ENCODE peak calls at places on chromosomes 6 and 20, in eight cellular contexts. C is breast epithelium, L is prostate gland, J is gastrocnemius medialis, U is HepG2, O is spleen, X is ovary, T is heart left ventricle. M is an unnamed sample.

GRCh38 chr20:47799116-47799715 is 13.9 kb upstream of the SULF2 start:
- DNase-seq in X (no peak), O (no peak), L (no peak), T (no peak), C (no peak), U (no peak), J (no peak), M (no peak)

GRCh38 chr6:73631849-73632248 is 21.9 kb downstream of the SLC17A5 start:
- DNase-seq in J (no peak), T (no peak), X (no peak), U (no peak), L (no peak), O (no peak), C (no peak), M (no peak)

GRCh38 chr6:168070804-168071203 is 8.2 kb downstream of the FRMD1 start:
- DNase-seq in C (no peak), U (no peak), X (no peak), T (no peak), O (no peak), L (no peak), J (no peak), M (no peak)

GRCh38 chr6:31065556-31065955 is 46.8 kb downstream of the C6orf15 start:
- DNase-seq in J (no peak), U (no peak), L (no peak), T (no peak), O (no peak), C (no peak), X (no peak), M (no peak)

GRCh38 chr20:12535316-12535715 is 473.5 kb upstream of the SPTLC3 start:
- DNase-seq in J (no peak), O (no peak), L (no peak), U (no peak), X (no peak), T (no peak), C (no peak), M (no peak)

GRCh38 chr6:165725201-165725600 is 62.2 kb upstream of the PDE10A start:
- DNase-seq in U (no peak), J (no peak), C (no peak), O (no peak), T (no peak), X (no peak), L (no peak), M (no peak)

GRCh38 chr6:26554669-26555504 is 16.7 kb downstream of the HMGN4 start:
- DNase-seq in U (peak; percentile 69), X (peak; percentile 56), J (no peak), T (no peak), O (no peak), L (no peak), C (no peak), M (no peak)

GRCh38 chr20:35952480-35953410 is 1.6 kb downstream of the SCAND1 start:
- DNase-seq in U (peak; percentile 66), O (no peak), L (peak; percentile 11), J (no peak), X (no peak), C (no peak), T (no peak), M (no peak)

GRCh38 chr20:35144694-35145093 is 2.4 kb downstream of the EDEM2 start:
- DNase-seq in T (no peak), X (no peak), C (no peak), J (no peak), O (peak; percentile 75), U (no peak), L (no peak), M (no peak)

GRCh38 chr6:2215342-2215741 is 30.1 kb downstream of the GMDS start:
- DNase-seq in L (no peak), J (no peak), X (no peak), T (no peak), U (no peak), O (no peak), C (no peak), M (no peak)

GRCh38 chr20:57905448-57905847 is 195.6 kb upstream of the PMEPA1 start:
- DNase-seq in U (no peak), J (no peak), L (no peak), X (no peak), C (no peak), O (no peak), T (no peak), M (no peak)

GRCh38 chr20:41329435-41330342 is 10.9 kb upstream of the LPIN3 start:
- DNase-seq in J (peak; percentile 89), U (peak; percentile 82), T (peak; percentile 83), O (peak; percentile 90), C (no peak), L (peak; percentile 33), X (peak; percentile 68), M (no peak)

GRCh38 chr6:35400901-35401311 is 51.2 kb upstream of the FANCE start:
- DNase-seq in T (no peak), J (no peak), L (no peak), U (no peak), O (no peak), C (no peak), X (no peak), M (no peak)

GRCh38 chr20:63124092-63124781 is 91.7 kb downstream of the YTHDF1 start:
- DNase-seq in J (no peak), U (no peak), C (no peak), T (peak; percentile 41), X (no peak), L (no peak), O (peak; percentile 34), M (no peak)

GRCh38 chr6:25050356-25050755 is 114.6 kb upstream of the RIPOR2 start:
- DNase-seq in J (no peak), X (no peak), L (no peak), T (no peak), C (no peak), U (no peak), O (no peak), M (no peak)

GRCh38 chr6:160382946-160383345 is 34.8 kb downstream of the SLC22A3 start:
- DNase-seq in O (no peak), U (no peak), C (no peak), L (no peak), T (no peak), X (no peak), J (no peak), M (no peak)

GRCh38 chr6:98579089-98579488 is 255.3 kb upstream of the POU3F2 start:
- DNase-seq in J (no peak), O (no peak), L (no peak), C (no peak), X (no peak), U (no peak), T (no peak), M (no peak)

GRCh38 chr6:45965007-45965406 is 50.7 kb downstream of the CLIC5 start:
- DNase-seq in T (no peak), U (no peak), X (no peak), L (no peak), J (no peak), O (no peak), C (no peak), M (no peak)

GRCh38 chr6:45966797-45967196 is 48.9 kb downstream of the CLIC5 start:
- DNase-seq in C (no peak), L (no peak), J (no peak), T (no peak), X (no peak), O (no peak), U (no peak), M (no peak)

GRCh38 chr6:45965787-45966186 is 49.9 kb downstream of the CLIC5 start:
- DNase-seq in T (no peak), C (no peak), X (no peak), J (no peak), L (no peak), O (no peak), U (no peak), M (no peak)

GRCh38 chr6:45966340-45966739 is 49.3 kb downstream of the CLIC5 start:
- DNase-seq in U (no peak), J (no peak), X (no peak), L (no peak), T (no peak), O (no peak), C (no peak), M (no peak)

DNA sequence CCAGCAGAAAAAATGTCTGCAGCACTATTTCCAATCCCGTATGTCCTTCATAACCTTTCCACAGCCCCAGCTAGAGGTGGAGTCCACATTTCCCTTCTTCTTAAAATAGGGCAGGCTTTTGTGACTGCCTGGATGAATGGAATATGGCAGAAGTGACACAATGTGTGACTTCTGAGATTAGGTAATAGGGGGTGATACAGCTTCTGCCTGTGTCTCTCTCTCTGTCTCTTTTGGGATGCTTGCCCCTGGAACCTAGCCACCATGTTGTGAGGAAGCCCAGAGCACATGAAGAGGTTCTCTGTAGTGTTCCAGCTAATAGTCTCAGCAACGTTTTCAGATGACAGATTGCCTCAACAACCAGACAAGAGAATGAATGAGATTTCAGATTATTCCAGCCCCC is 51.4 kb downstream of the CLIC5 start:
- DNase-seq in T (no peak), L (no peak), C (no peak), U (no peak), O (no peak), J (no peak), X (no peak), M (no peak)
- H3K27ac ChIP-seq in T (peak overlapping the region; percentile 19), L (no peak overlapping the region), C (no peak overlapping the region), U (no peak overlapping the region), O (no peak overlapping the region), J (peak overlapping the region; percentile 31), X (no peak overlapping the region), M (no peak overlapping the region)

DNA sequence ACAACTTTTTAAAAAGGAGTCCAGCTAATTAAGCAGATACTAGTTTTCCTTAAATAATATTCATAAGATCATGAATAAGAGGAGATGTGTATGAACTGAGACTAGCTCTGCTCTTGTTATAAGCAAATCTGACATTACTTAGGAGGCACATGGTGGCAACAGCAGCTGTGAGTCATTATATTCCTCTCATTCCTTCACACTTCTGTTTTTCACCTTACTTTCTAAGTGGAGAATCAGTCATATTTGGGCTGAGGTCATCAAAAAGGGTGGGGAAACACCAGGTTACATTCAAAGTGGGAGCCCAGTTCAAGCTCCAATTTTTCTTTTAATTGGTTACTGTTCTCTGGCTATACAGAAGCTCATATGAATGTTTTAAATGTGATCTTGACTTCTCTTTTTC is 6.0 kb upstream of the RIPPLY2 start:
- DNase-seq in T (no peak), C (no peak), U (no peak), J (no peak), L (no peak), X (no peak), O (no peak), M (no peak)
- TF ChIP-seq POLR2A in T (no peak), C (no peak), U (no peak), J (no peak), L (no peak), X (no peak), O (no peak), M (no peak)

DNA sequence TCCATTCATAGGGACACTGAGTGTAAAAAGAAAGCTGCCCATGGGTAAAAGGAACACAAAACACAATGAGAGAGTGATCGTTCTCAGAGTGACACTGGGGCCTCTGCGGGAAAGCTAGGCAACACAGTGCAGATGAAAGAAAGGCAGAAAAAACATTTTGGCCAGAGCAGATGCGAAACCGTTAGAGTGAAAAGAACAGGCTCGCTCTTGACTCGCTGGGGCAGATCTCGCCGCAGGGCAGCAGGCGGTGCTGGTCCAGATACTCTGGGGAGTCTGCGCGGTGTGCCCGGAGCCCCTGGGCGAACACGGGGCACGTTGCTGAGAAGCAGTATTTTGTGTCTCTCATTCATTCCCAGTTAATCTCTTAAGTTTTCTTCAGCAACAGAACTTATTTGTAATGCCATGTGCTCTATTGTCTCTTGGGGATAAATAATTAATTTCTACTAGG is 685.0 kb downstream of the QKI start:
- DNase-seq in O (no peak), T (no peak), C (no peak), J (no peak), L (no peak), U (no peak), X (no peak), M (no peak)
- H3K27ac ChIP-seq in O (no peak overlapping the region), T (peak overlapping the region; percentile 86), C (no peak overlapping the region), J (peak overlapping the region; percentile 84), L (no peak overlapping the region), U (no peak overlapping the region), X (no peak overlapping the region), M (no peak overlapping the region)

GRCh38 chr6:109095036-109095820 is at the start of gene CEP57L1:
- DNase-seq in T (peak; percentile 99), L (peak; percentile 93), U (peak; percentile 93), C (peak; percentile 93), J (peak; percentile 96), X (peak; percentile 98), O (peak; percentile 99), M (peak; percentile 85)
- TF ChIP-seq POLR2A in T (peak; percentile 26), L (no peak), U (peak; percentile 87), C (peak; percentile 62), J (no peak), X (peak; percentile 60), O (peak; percentile 65), M (peak; percentile 55)

M was measured in esophagus squamous epithelium.